ENCODE peak calls at places on chromosomes 7 and 10, in four cellular contexts. Y is stimulated activated CD4-positive, alpha-beta T cell treated with anti-CD3 and anti-CD28 coated beads, TNF-alpha, amount 100 ng/mL, for 4 hours; R is non-pigmented ciliary epithelial cell; V is endodermal cell. T is an unnamed sample.

GRCh38 chr10:127406018-127406550 is 143.0 kb upstream of the NPS start:
- DNase-seq in Y (no peak), R (no peak), V (no peak), T (no peak)

GRCh38 chr10:986881-987634 is 1.2 kb upstream of the GTPBP4 start:
- DNase-seq in Y (no peak), R (peak), V (no peak), T (peak)

GRCh38 chr10:121536271-121536918 is 61.8 kb downstream of the FGFR2 start:
- DNase-seq in Y (no peak), R (no peak), V (no peak), T (peak)

GRCh38 chr10:22647244-22647643 is 67.1 kb downstream of the PIP4K2A start:
- DNase-seq in Y (no peak), R (no peak), V (no peak), T (no peak)

GRCh38 chr7:27156901-27157716 is 634 bp upstream of the HOXA7 start:
- DNase-seq in Y (no peak), R (no peak), V (peak), T (peak)

GRCh38 chr10:80206277-80206655 is 929 bp upstream of the ANXA11 start:
- DNase-seq in Y (no peak), R (no peak), V (no peak), T (no peak)

GRCh38 chr7:107078517-107078966 is 34.0 kb downstream of the PRKAR2B start:
- DNase-seq in Y (no peak), R (no peak), V (peak), T (peak)

GRCh38 chr10:116826803-116827202 is 22.5 kb upstream of the ENO4 start:
- DNase-seq in Y (no peak), R (peak), V (peak), T (no peak)

GRCh38 chr10:95363303-95363912 is 72.6 kb upstream of the PDLIM1 start:
- DNase-seq in Y (no peak), R (no peak), V (peak), T (peak)

GRCh38 chr7:23356726-23357125 is 57.6 kb downstream of the MALSU1 start:
- DNase-seq in Y (no peak), R (no peak), V (no peak), T (no peak)

GRCh38 chr7:136869991-136870798 is 1.7 kb downstream of the CHRM2 start:
- DNase-seq in Y (no peak), R (no peak), V (peak), T (no peak)

GRCh38 chr10:132848306-132848705 is 62.4 kb upstream of the NKX6-2 start:
- DNase-seq in Y (no peak), R (no peak), V (peak), T (no peak)

GRCh38 chr7:114823290-114823689 is 98.6 kb upstream of the MDFIC start:
- DNase-seq in Y (no peak), R (no peak), V (peak), T (peak)

GRCh38 chr7:116772926-116773749 is 89.2 kb upstream of the CAPZA2 start:
- DNase-seq in Y (no peak), R (no peak), V (no peak), T (no peak)

T was measured in foreskin keratinocyte.